ENCODE peak calls at places on chromosomes 13 and 19, in six cellular contexts. C is MCF 10A, A is WTC11, E is ascending aorta, M is adrenal gland, P is B cell. S is an unnamed sample.

GRCh38 chr13:29743229-29743786 is 107.1 kb downstream of the UBL3 start:
- DNase-seq in A (no peak), C (no peak), P (no peak), M (no peak), E (no peak), S (no peak)

GRCh38 chr19:29323972-29324680 is 111.2 kb upstream of the UQCRFS1 start:
- DNase-seq in A (no peak), P (no peak), M (no peak), C (no peak), E (no peak), S (no peak)

GRCh38 chr13:104534847-104535246 is 1468.6 kb upstream of the SLC10A2 start:
- DNase-seq in P (no peak), E (no peak), M (no peak), C (peak), A (peak), S (no peak)

GRCh38 chr13:106496072-106496997 is 39.1 kb downstream of the EFNB2 start:
- DNase-seq in C (no peak), P (no peak), A (no peak), M (no peak), E (no peak), S (no peak)

GRCh38 chr19:18297308-18297707 is 15.9 kb upstream of the JUND start:
- DNase-seq in P (no peak), C (no peak), M (no peak), A (no peak), E (no peak), S (no peak)

GRCh38 chr13:82993417-82993816 is 888.9 kb downstream of the SLITRK1 start:
- DNase-seq in C (no peak), E (no peak), M (no peak), P (no peak), A (no peak), S (no peak)

GRCh38 chr13:44331446-44331845 is 42.2 kb upstream of the SERP2 start:
- DNase-seq in E (no peak), C (no peak), A (no peak), P (no peak), M (no peak), S (no peak)

GRCh38 chr13:114118763-114119123 is 13.7 kb downstream of the RASA3 start:
- DNase-seq in E (no peak), M (no peak), C (no peak), A (no peak), P (no peak), S (no peak)

GRCh38 chr13:90867336-90867683 is 480.2 kb upstream of the MIR17HG start:
- DNase-seq in A (peak), C (peak), M (peak), E (no peak), P (peak), S (peak)

GRCh38 chr13:65762015-65762414 is 1468.1 kb downstream of the PCDH9 start:
- DNase-seq in C (no peak), E (no peak), M (no peak), A (no peak), P (no peak), S (no peak)

GRCh38 chr13:65756071-65756671 is 1474.0 kb downstream of the PCDH9 start:
- DNase-seq in P (no peak), E (no peak), M (no peak), C (no peak), A (no peak), S (no peak)
- TF ChIP-seq CTCF in P (no peak), E (no peak), M (no peak), C (no peak), A (no peak), S (no peak)

GRCh38 chr19:947090-947706 is 21.4 kb downstream of the ARID3A start:
- DNase-seq in E (no peak), A (no peak), P (peak), C (no peak), M (no peak), S (peak)
- TF ChIP-seq CTCF in E (no peak), A (no peak), P (peak), C (no peak), M (no peak), S (peak)

GRCh38 chr19:42111811-42112210 is 20.4 kb downstream of the POU2F2 start:
- DNase-seq in M (no peak), P (no peak), A (no peak), E (no peak), C (peak), S (no peak)

GRCh38 chr19:42115705-42116104 is 16.5 kb downstream of the POU2F2 start:
- DNase-seq in C (no peak), A (no peak), E (no peak), M (no peak), P (no peak), S (no peak)

GRCh38 chr19:42115219-42115618 is 17.0 kb downstream of the POU2F2 start:
- DNase-seq in M (no peak), E (no peak), P (no peak), C (no peak), A (no peak), S (no peak)

GRCh38 chr19:42114412-42114811 is 17.8 kb downstream of the POU2F2 start:
- DNase-seq in P (peak), E (no peak), M (no peak), C (no peak), A (no peak), S (peak)

GRCh38 chr19:42113641-42114348 is 18.5 kb downstream of the POU2F2 start:
- DNase-seq in C (peak), M (no peak), P (peak), A (no peak), E (peak), S (peak)
- TF ChIP-seq CTCF in C (peak), M (no peak), P (no peak), A (no peak), E (no peak), S (no peak)

DNA sequence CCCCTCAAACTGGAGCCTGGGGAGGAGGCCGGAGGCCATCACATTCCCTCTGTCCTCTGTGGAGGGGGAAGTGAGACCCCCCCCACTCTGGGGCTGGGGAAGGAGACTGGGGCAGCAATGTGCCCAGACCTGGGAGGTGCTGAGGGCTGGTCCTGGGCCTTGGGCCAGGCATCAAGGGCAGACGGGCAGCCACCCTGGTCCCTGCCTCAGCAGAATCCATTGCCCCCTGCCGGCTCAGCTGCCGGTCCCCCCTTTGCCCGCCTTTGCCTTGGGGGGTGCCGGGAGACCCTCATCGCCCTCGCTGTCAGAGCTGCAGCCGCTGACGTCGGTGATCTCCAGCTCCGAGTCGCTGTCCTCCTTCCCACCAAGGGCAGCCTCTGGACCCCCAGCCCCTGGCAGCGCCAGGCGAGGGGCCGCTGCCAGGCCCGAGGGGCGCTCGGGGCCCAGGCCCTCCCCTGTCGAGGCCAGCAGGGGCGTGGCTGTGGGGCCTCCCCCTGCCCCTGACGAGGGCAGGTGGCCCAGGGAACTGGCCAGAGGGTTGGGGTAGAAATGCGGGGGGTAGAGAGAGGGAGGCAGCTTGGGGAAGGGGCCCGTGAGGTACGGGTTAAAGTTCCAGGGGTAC is 20.1 kb downstream of the ERFL start:
- DNase-seq in E (no peak), P (no peak), M (no peak), C (no peak), A (no peak), S (no peak)
- TF ChIP-seq CTCF in E (no peak), P (no peak), M (no peak), C (no peak), A (no peak), S (no peak)

GRCh38 chr19:3618811-3619630 is 7.6 kb downstream of the CACTIN start:
- DNase-seq in A (no peak), M (no peak), E (no peak), C (no peak), P (no peak), S (no peak)
- TF ChIP-seq CTCF in A (peak), M (no peak), E (no peak), C (no peak), P (peak), S (no peak)

DNA sequence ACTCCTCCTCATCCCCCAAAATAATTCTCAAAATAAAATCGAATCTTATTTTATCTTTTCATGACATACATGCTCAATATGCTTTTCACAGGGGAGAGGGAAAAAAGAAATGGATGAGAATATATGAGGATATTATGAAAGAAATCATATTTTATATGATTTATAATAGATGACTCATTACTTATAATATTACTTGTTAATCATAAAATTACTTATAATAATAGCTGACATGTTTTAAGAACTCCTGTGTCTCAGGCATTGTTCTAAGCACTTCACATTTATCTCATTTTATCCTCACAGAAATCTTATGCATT is 3.0 kb upstream of the CEACAM3 start:
- DNase-seq in P (no peak), A (no peak), C (no peak), E (no peak), M (no peak), S (no peak)
- TF ChIP-seq CTCF in P (no peak), A (no peak), C (no peak), E (no peak), M (no peak), S (no peak)

DNA sequence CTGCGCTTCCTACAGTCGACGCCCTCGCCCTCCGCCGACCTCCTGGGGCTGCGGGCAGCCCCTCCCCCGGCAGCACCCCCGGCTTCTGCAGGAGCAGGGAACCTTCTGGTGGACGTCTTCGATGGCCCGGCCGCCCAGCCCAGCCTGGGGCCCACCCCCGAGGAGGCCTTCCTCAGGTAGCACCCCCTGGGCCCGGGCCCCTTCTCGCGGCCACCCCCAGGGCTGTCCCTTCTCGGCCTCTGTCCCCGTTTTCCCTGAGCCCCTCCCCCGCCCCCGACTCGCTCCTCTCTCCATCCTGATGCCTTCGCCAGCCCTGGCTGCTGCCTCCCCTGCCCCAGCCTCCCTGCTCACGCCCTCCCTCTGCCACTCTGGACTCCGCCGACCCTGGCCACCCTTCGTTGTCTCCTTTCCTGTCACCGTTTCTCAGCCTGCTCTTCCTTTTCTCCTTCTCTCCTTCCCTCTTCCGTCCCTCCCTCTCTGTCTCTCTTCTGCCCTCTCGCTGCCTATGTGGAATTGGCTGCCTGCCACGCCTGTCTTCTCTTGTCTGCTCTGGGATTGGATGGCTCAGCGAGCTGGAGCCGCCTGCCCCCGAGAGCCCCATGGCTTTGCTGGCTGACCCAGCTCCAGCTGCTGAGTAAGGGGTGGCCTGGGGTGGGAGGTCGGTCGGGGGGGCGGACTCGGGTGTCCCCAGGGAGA is 11.0 kb downstream of the FUZ start:
- DNase-seq in C (peak), P (no peak), M (peak), E (peak), A (peak), S (no peak)
- TF ChIP-seq CTCF in C (no peak), P (no peak), M (peak), E (no peak), A (no peak), S (no peak)

GRCh38 chr13:97911311-97912138 is 42.0 kb upstream of the IPO5 start:
- DNase-seq in A (peak), C (peak), P (peak), E (no peak), M (no peak), S (peak)
- TF ChIP-seq CTCF in A (peak), C (peak), P (peak), E (no peak), M (peak), S (peak)